ENCODE peak calls at places on chromosome X, in four cellular contexts. S, L, P and X are unnamed samples.

GRCh38 chrX:9144643-9145290 is 110.8 kb upstream of the FAM9B start:
- DNase-seq in S (no peak), L (peak; percentile 65), P (no peak), X (no peak)

GRCh38 chrX:8741981-8742380 is 10.0 kb upstream of the ANOS1 start:
- DNase-seq in S (no peak), L (no peak), P (no peak), X (no peak)

GRCh38 chrX:50475208-50475607 is 4.6 kb upstream of the DGKK start:
- DNase-seq in S (no peak), L (no peak), P (no peak), X (no peak)

GRCh38 chrX:12013220-12013619 is 125.1 kb upstream of the FRMPD4 start:
- DNase-seq in S (no peak), L (peak; percentile 44), P (no peak), X (no peak)

GRCh38 chrX:38806875-38807601 is 5.8 kb downstream of the MID1IP1 start:
- DNase-seq in S (no peak), L (no peak), P (no peak), X (no peak)

GRCh38 chrX:9342581-9343051 is 122.2 kb upstream of the TBL1X start:
- DNase-seq in S (peak; percentile 92), L (peak; percentile 89), P (peak; percentile 67), X (peak; percentile 1)

GRCh38 chrX:16950423-16950822 is 4.0 kb downstream of the REPS2 start:
- DNase-seq in S (no peak), L (no peak), P (no peak), X (no peak)

GRCh38 chrX:50779694-50780093 is 34.3 kb downstream of the SHROOM4 start:
- DNase-seq in S (no peak), L (peak; percentile 51), P (no peak), X (no peak)

GRCh38 chrX:102863735-102864134 is 73.3 kb upstream of the RAB40AL start:
- DNase-seq in S (no peak), L (peak; percentile 84), P (peak; percentile 92), X (peak; percentile 8)

GRCh38 chrX:94454159-94454558 is 780.2 kb downstream of the FAM133A start:
- DNase-seq in S (no peak), L (no peak), P (no peak), X (no peak)

GRCh38 chrX:8090482-8090881 is 80.6 kb downstream of the VCX2 start:
- DNase-seq in S (no peak), L (no peak), P (no peak), X (no peak)

GRCh38 chrX:3651272-3651671 is 62.2 kb downstream of the PRKX start:
- DNase-seq in S (no peak), L (peak; percentile 51), P (no peak), X (peak; percentile 1)

GRCh38 chrX:2935364-2935748 is 6.2 kb upstream of the ARSD start:
- DNase-seq in S (no peak), L (peak; percentile 45), P (no peak), X (no peak)

GRCh38 chrX:17529349-17529748 is 154.3 kb downstream of the NHS start:
- DNase-seq in S (no peak), L (no peak), P (no peak), X (no peak)

GRCh38 chrX:135384161-135384836 is 37.4 kb upstream of the SMIM10L2A start:
- DNase-seq in S (no peak), L (no peak), P (peak; percentile 36), X (no peak)

GRCh38 chrX:38651625-38652601 is 90.6 kb downstream of the TSPAN7 start:
- DNase-seq in S (no peak), L (no peak), P (no peak), X (no peak)

GRCh38 chrX:150456941-150457340 is 93.8 kb downstream of the MAMLD1 start:
- DNase-seq in S (no peak), L (no peak), P (no peak), X (no peak)

GRCh38 chrX:139844163-139844562 is 88.7 kb downstream of the ATP11C start:
- DNase-seq in S (no peak), L (no peak), P (no peak), X (no peak)

GRCh38 chrX:78922754-78923153 is 22.4 kb upstream of the P2RY10 start:
- DNase-seq in S (no peak), L (no peak), P (no peak), X (no peak)

GRCh38 chrX:45714864-45715263 is 514.2 kb upstream of the DIPK2B start:
- DNase-seq in S (no peak), L (peak; percentile 45), P (no peak), X (no peak)

GRCh38 chrX:37754518-37754917 is 25.3 kb upstream of the CYBB start:
- DNase-seq in S (no peak), L (no peak), P (no peak), X (no peak)

GRCh38 chrX:18702362-18703195 is 4.9 kb upstream of the PPEF1 start:
- DNase-seq in S (no peak), L (peak; percentile 84), P (no peak), X (no peak)

GRCh38 chrX:41478397-41478911 is 31.3 kb downstream of the NYX start:
- DNase-seq in S (no peak), L (no peak), P (no peak), X (no peak)

GRCh38 chrX:46788902-46789301 is 30.0 kb upstream of the SLC9A7 start:
- DNase-seq in S (no peak), L (no peak), P (no peak), X (no peak)

GRCh38 chrX:38811515-38812239 is 10.4 kb downstream of the MID1IP1 start:
- DNase-seq in S (no peak), L (peak; percentile 26), P (no peak), X (no peak)

GRCh38 chrX:137441711-137442110 is 124.2 kb upstream of the ZIC3 start:
- DNase-seq in S (no peak), L (no peak), P (no peak), X (no peak)

GRCh38 chrX:147912093-147912801 is 528 bp downstream of the FMR1 start:
- DNase-seq in S (no peak), L (peak; percentile 41), P (peak; percentile 55), X (no peak)

GRCh38 chrX:28802625-28803024 is 215.4 kb downstream of the IL1RAPL1 start:
- DNase-seq in S (no peak), L (peak; percentile 10), P (no peak), X (no peak)

GRCh38 chrX:126770179-126770578 is 49.4 kb upstream of the PRR32 start:
- DNase-seq in S (no peak), L (no peak), P (no peak), X (no peak)

GRCh38 chrX:115602308-115602707 is 41.3 kb downstream of the PLS3 start:
- DNase-seq in S (no peak), L (no peak), P (no peak), X (no peak)

GRCh38 chrX:81195712-81196111 is 6.0 kb downstream of the HMGN5 start:
- DNase-seq in S (no peak), L (peak; percentile 71), P (peak; percentile 70), X (no peak)

GRCh38 chrX:40612511-40612910 is 10.7 kb upstream of the MPC1L start:
- DNase-seq in S (no peak), L (no peak), P (no peak), X (no peak)

GRCh38 chrX:39693298-39693697 is 404.5 kb downstream of the BCOR start:
- DNase-seq in S (no peak), L (no peak), P (no peak), X (no peak)

GRCh38 chrX:8845060-8845459 is 43.9 kb upstream of the FAM9A start:
- DNase-seq in S (no peak), L (peak; percentile 53), P (no peak), X (no peak)

GRCh38 chrX:39536165-39536564 is 561.6 kb downstream of the BCOR start:
- DNase-seq in S (no peak), L (no peak), P (no peak), X (no peak)

GRCh38 chrX:54639018-54639345 is 109.0 kb downstream of the GNL3L start:
- DNase-seq in S (no peak), L (no peak), P (no peak), X (no peak)

GRCh38 chrX:73977542-73978169 is 326.3 kb upstream of the ZCCHC13 start:
- DNase-seq in S (no peak), L (no peak), P (no peak), X (no peak)